ENCODE peak calls at places on chromosome 2, in five cellular contexts. F is CD8-positive, alpha-beta memory T cell; J is astrocyte; T is breast epithelium; U is left ventricle myocardium inferior. B is an unnamed sample.

GRCh38 chr2:58195668-58196067 is 45.5 kb downstream of the FANCL start:
- DNase-seq in J (no peak), F (no peak), U (no peak), T (no peak), B (no peak)

GRCh38 chr2:133253793-133254192 is 314.5 kb downstream of the NCKAP5 start:
- DNase-seq in F (no peak), J (no peak), T (no peak), U (no peak), B (no peak)

GRCh38 chr2:36335597-36335996 is 20.0 kb upstream of the CRIM1 start:
- DNase-seq in F (no peak), J (no peak), T (no peak), U (no peak), B (no peak)

GRCh38 chr2:3463156-3463835 is 56.0 kb downstream of the ADI1 start:
- DNase-seq in F (no peak), U (no peak), T (peak; percentile 42), J (no peak), B (no peak)

GRCh38 chr2:202671317-202672035 is 36.7 kb downstream of the FAM117B start:
- DNase-seq in U (no peak), F (no peak), J (no peak), T (no peak), B (no peak)

GRCh38 chr2:101710690-101711318 is 13.3 kb downstream of the MAP4K4 start:
- DNase-seq in F (no peak), U (no peak), J (peak; percentile 59), T (no peak), B (no peak)

GRCh38 chr2:103789716-103790085 is 1027.9 kb downstream of the TMEM182 start:
- DNase-seq in T (no peak), J (peak; percentile 2), F (no peak), U (no peak), B (peak; percentile 27)

GRCh38 chr2:189178726-189179606 is 595 bp downstream of the COL5A2 start:
- DNase-seq in J (peak; percentile 79), T (no peak), F (no peak), U (peak; percentile 17), B (peak; percentile 87)

GRCh38 chr2:113831156-113831555 is 58.7 kb upstream of the ACTR3 start:
- DNase-seq in T (no peak), J (peak; percentile 63), F (no peak), U (no peak), B (no peak)

GRCh38 chr2:134668821-134669220 is 50.0 kb downstream of the TMEM163 start:
- DNase-seq in F (peak; percentile 65), J (peak; percentile 75), T (no peak), U (no peak), B (peak; percentile 20)

GRCh38 chr2:60519259-60519863 is 34.1 kb downstream of the BCL11A start:
- DNase-seq in U (no peak), T (no peak), J (peak; percentile 88), F (no peak), B (no peak)
- H3K27ac ChIP-seq in U (no peak overlapping the region), T (no peak overlapping the region), J (peak overlapping the region; percentile 66), F (no peak overlapping the region), B (no peak overlapping the region)

GRCh38 chr2:153584244-153584643 is 105.7 kb upstream of the RPRM start:
- DNase-seq in U (no peak), T (no peak), F (no peak), J (no peak), B (no peak)

GRCh38 chr2:153588408-153588807 is 109.8 kb upstream of the RPRM start:
- DNase-seq in T (no peak), U (no peak), F (no peak), J (no peak), B (no peak)

DNA sequence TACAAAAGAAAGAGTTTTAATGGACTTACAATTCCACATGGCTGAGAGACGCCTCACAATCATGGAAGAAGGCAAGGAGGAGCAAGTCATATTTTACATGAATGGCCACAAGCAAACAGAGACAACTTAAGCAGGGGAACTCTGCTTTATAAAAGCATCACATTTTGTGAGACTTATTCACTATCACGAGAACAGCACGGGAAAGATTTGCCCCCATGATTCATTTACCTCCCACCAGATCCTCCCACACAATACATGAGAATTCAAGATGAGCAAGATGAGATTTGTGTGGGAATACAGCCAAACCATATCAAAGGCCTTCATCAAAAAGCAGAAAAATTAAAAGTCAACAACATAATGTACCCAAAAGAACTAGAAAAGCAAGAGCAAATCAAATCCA is 111.0 kb upstream of the RPRM start:
- DNase-seq in J (no peak), F (no peak), T (no peak), U (no peak), B (no peak)
- H3K4me1 ChIP-seq in J (no peaks in the 10 kb centered on the region), F (no peaks in the 10 kb centered on the region), T (no peaks in the 10 kb centered on the region), U (no peaks in the 10 kb centered on the region), B (no peaks in the 10 kb centered on the region)

GRCh38 chr2:72143441-72144356 is 4.0 kb downstream of the CYP26B1 start:
- DNase-seq in T (peak; percentile 51), U (peak; percentile 33), J (no peak), F (no peak), B (no peak)
- H3K4me3 ChIP-seq in T (peak overlapping the region; percentile 43), U (peak overlapping the region; percentile 70), J (peak overlapping the region; percentile 28), F (no peak overlapping the region), B (no peak overlapping the region)

GRCh38 chr2:46645681-46646162 is 166.4 kb downstream of the TMEM247 start:
- DNase-seq in F (no peak), J (peak; percentile 73), U (peak; percentile 35), T (no peak), B (peak; percentile 79)
- H3K27ac ChIP-seq in F (no peak overlapping the region), J (peak overlapping the region; percentile 52), U (peak overlapping the region; percentile 9), T (peak overlapping the region; percentile 60), B (peak overlapping the region; percentile 49)

GRCh38 chr2:105751272-105751671 is 6.6 kb downstream of the NCK2 start:
- DNase-seq in U (no peak), T (no peak), J (no peak), F (no peak), B (no peak)
- H3K4me1 ChIP-seq in U (peaks cover 91% of the 10 kb centered on the region), T (peaks cover 9% of the 10 kb centered on the region), J (peaks cover 32% of the 10 kb centered on the region), F (peaks cover 96% of the 10 kb centered on the region), B (peaks cover 4% of the 10 kb centered on the region)